ENCODE peak calls at places on chromosomes 6 and 20, in ten cellular contexts. R is prostate gland; P is Right ventricle myocardium inferior; N is CD8-positive, alpha-beta T cell; U is uterus; Y is amniotic epithelial cell; V is germinal center; E is neural crest cell; F is LoVo; A is amniotic stem cell. M is an unnamed sample.

GRCh38 chr20:931401-931800 is 15.3 kb upstream of the ANGPT4 start:
- DNase-seq in R (no peak), P (no peak), N (no peak), U (no peak), Y (no peak), V (no peak), E (no peak), F (no peak), A (no peak), M (no peak)

GRCh38 chr6:166584046-166584679 is 2.3 kb downstream of the RAMACL start:
- DNase-seq in R (no peak), P (no peak), N (no peak), U (no peak), Y (no peak), V (no peak), E (no peak), F (no peak), A (no peak), M (no peak)

GRCh38 chr6:7142228-7142801 is 34.6 kb downstream of the RREB1 start:
- DNase-seq in R (no peak), P (no peak), N (no peak), U (no peak), Y (no peak), V (no peak), E (no peak), F (no peak), A (no peak), M (no peak)

GRCh38 chr20:9485614-9486325 is 28.6 kb upstream of the LAMP5 start:
- DNase-seq in R (no peak), P (no peak), N (no peak), U (no peak), Y (no peak), V (no peak), E (no peak), F (no peak), A (no peak), M (no peak)

GRCh38 chr6:125748534-125749111 is 809 bp upstream of the HEY2 start:
- DNase-seq in R (peak; percentile 7), P (no peak), N (no peak), U (no peak), Y (no peak), V (no peak), E (peak; percentile 20), F (no peak), A (no peak), M (peak; percentile 50)

GRCh38 chr6:30361661-30362060 is 16.7 kb downstream of the RPP21 start:
- DNase-seq in R (no peak), P (no peak), N (no peak), U (no peak), Y (peak; percentile 6), V (no peak), E (no peak), F (no peak), A (no peak), M (no peak)

GRCh38 chr6:4059115-4059777 is 19.7 kb downstream of the FAM217A start:
- DNase-seq in R (no peak), P (no peak), N (peak; percentile 68), U (no peak), Y (peak; percentile 87), V (no peak), E (no peak), F (no peak), A (peak; percentile 83), M (no peak)

GRCh38 chr6:137202078-137202477 is 17.1 kb downstream of the IFNGR1 start:
- DNase-seq in R (peak; percentile 15), P (no peak), N (no peak), U (no peak), Y (peak; percentile 17), V (no peak), E (no peak), F (no peak), A (no peak), M (peak; percentile 61)

GRCh38 chr6:64590965-64591364 is 955.4 kb downstream of the PHF3 start:
- DNase-seq in R (no peak), P (no peak), N (no peak), U (no peak), Y (no peak), V (no peak), E (no peak), F (no peak), A (no peak), M (no peak)

GRCh38 chr6:44641344-44641743 is 253.8 kb downstream of the CDC5L start:
- DNase-seq in R (no peak), P (no peak), N (no peak), U (no peak), Y (no peak), V (no peak), E (no peak), F (no peak), A (no peak), M (no peak)

GRCh38 chr20:54657268-54657826 is 182.0 kb downstream of the DOK5 start:
- DNase-seq in R (no peak), P (peak; percentile 23), N (no peak), U (no peak), Y (no peak), V (no peak), E (no peak), F (no peak), A (no peak), M (no peak)

GRCh38 chr6:143579703-143580102 is 68.2 kb upstream of the FUCA2 start:
- DNase-seq in R (no peak), P (peak; percentile 67), N (no peak), U (peak; percentile 52), Y (peak; percentile 94), V (no peak), E (no peak), F (no peak), A (peak; percentile 75), M (no peak)

GRCh38 chr20:50346372-50347347 is 156.0 kb downstream of the CEBPB start:
- DNase-seq in R (peak; percentile 84), P (peak; percentile 92), N (no peak), U (peak; percentile 84), Y (peak; percentile 84), V (no peak), E (no peak), F (no peak), A (peak; percentile 83), M (no peak)

GRCh38 chr20:21109144-21109543 is 3.0 kb upstream of the LINC00237 start:
- DNase-seq in R (no peak), P (no peak), N (no peak), U (no peak), Y (no peak), V (no peak), E (no peak), F (no peak), A (no peak), M (no peak)

GRCh38 chr6:113645576-113645970 is 211.6 kb upstream of the MARCKS start:
- DNase-seq in R (peak; percentile 80), P (no peak), N (no peak), U (peak; percentile 24), Y (peak; percentile 98), V (no peak), E (no peak), F (peak; percentile 68), A (peak; percentile 17), M (no peak)

GRCh38 chr6:112086744-112087135 is 542 bp downstream of the TUBE1 start:
- DNase-seq in R (no peak), P (no peak), N (no peak), U (no peak), Y (peak; percentile 62), V (peak; percentile 49), E (no peak), F (peak; percentile 69), A (peak; percentile 2), M (peak; percentile 54)

GRCh38 chr6:21101694-21102093 is 491.9 kb upstream of the SOX4 start:
- DNase-seq in R (no peak), P (no peak), N (no peak), U (no peak), Y (no peak), V (no peak), E (no peak), F (no peak), A (no peak), M (no peak)

GRCh38 chr6:127090051-127090450 is 28.4 kb upstream of the RSPO3 start:
- DNase-seq in R (no peak), P (no peak), N (no peak), U (no peak), Y (no peak), V (no peak), E (no peak), F (no peak), A (no peak), M (no peak)

GRCh38 chr6:11413728-11414127 is 123.8 kb upstream of the TMEM170B start:
- DNase-seq in R (no peak), P (no peak), N (no peak), U (no peak), Y (peak; percentile 76), V (no peak), E (no peak), F (peak; percentile 19), A (no peak), M (no peak)

GRCh38 chr20:17594443-17594842 is 24.6 kb downstream of the DSTN start:
- DNase-seq in R (peak; percentile 93), P (no peak), N (no peak), U (no peak), Y (peak; percentile 66), V (no peak), E (no peak), F (no peak), A (no peak), M (no peak)

GRCh38 chr6:40426341-40427066 is 160.7 kb downstream of the LRFN2 start:
- DNase-seq in R (no peak), P (no peak), N (no peak), U (no peak), Y (no peak), V (no peak), E (no peak), F (no peak), A (no peak), M (no peak)

GRCh38 chr6:19470333-19470732 is 366.8 kb upstream of the ID4 start:
- DNase-seq in R (no peak), P (no peak), N (no peak), U (no peak), Y (no peak), V (no peak), E (no peak), F (no peak), A (no peak), M (no peak)

M was measured in D341Med.